ENCODE peak calls at places on chromosomes 12 and 14, in seven cellular contexts. R is suprapubic skin, Y is PC-3, H is heart left ventricle, V is AG09309, P is right lobe of liver, X is AG10803. U is an unnamed sample.
A peak's percentile ranks its signal among the peaks of the same experiment; 100 is the strongest.

GRCh38 chr12:18589316-18589715 is 148.5 kb downstream of the PLCZ1 start:
- DNase-seq in Y (no peak), X (peak; percentile 9), P (no peak), V (no peak), R (no peak), H (no peak), U (no peak)

GRCh38 chr14:20461230-20462141 is at the start of gene PIP4P1:
- DNase-seq in X (peak; percentile 100), H (peak; percentile 98), V (peak; percentile 100), P (peak; percentile 98), R (peak; percentile 99), Y (peak; percentile 99), U (peak; percentile 100)

GRCh38 chr12:63822352-63822751 is 22.1 kb upstream of the SRGAP1 start:
- DNase-seq in Y (no peak), P (no peak), X (peak; percentile 54), H (no peak), V (no peak), R (no peak), U (no peak)

GRCh38 chr14:103140316-103141109 is 17.3 kb downstream of the TNFAIP2 start:
- DNase-seq in H (no peak), Y (no peak), V (no peak), R (no peak), P (no peak), X (no peak), U (peak; percentile 92)

GRCh38 chr12:71810905-71811304 is 28.7 kb upstream of the TBC1D15 start:
- DNase-seq in H (no peak), V (no peak), X (no peak), Y (peak; percentile 56), P (no peak), R (no peak), U (no peak)

GRCh38 chr14:54610051-54610977 is 43.4 kb downstream of the SAMD4A start:
- DNase-seq in H (no peak), P (no peak), X (peak; percentile 78), R (no peak), V (no peak), Y (no peak), U (no peak)

GRCh38 chr14:21711360-21711961 is 37.8 kb upstream of the OR4E1 start:
- DNase-seq in H (no peak), X (peak; percentile 40), V (no peak), Y (peak; percentile 60), P (no peak), R (no peak), U (peak; percentile 16)

GRCh38 chr12:49225551-49226166 is 36.8 kb upstream of the TUBA1A start:
- DNase-seq in V (no peak), P (no peak), H (no peak), R (no peak), Y (peak; percentile 47), X (peak; percentile 20), U (no peak)

GRCh38 chr12:132445884-132446471 is 44.0 kb upstream of the FBRSL1 start:
- DNase-seq in H (no peak), V (peak; percentile 11), X (peak; percentile 58), R (no peak), Y (peak; percentile 80), P (peak; percentile 49), U (no peak)

GRCh38 chr12:76929499-76929898 is 50.7 kb upstream of the CSRP2 start:
- DNase-seq in V (no peak), R (no peak), Y (no peak), H (no peak), P (no peak), X (no peak), U (no peak)

GRCh38 chr14:77183896-77184295 is 2.3 kb downstream of the TMEM63C start:
- DNase-seq in P (no peak), H (no peak), Y (no peak), V (no peak), X (no peak), R (no peak), U (no peak)

GRCh38 chr12:234891-235415 is 21.0 kb upstream of the SLC6A12 start:
- DNase-seq in X (no peak), V (no peak), Y (no peak), H (peak; percentile 7), P (no peak), R (no peak), U (no peak)

GRCh38 chr14:41022932-41023331 is 583.7 kb upstream of the LRFN5 start:
- DNase-seq in Y (peak; percentile 31), V (no peak), R (no peak), H (no peak), P (no peak), X (no peak), U (no peak)

GRCh38 chr12:14716848-14717444 is 20.5 kb upstream of the GUCY2C start:
- DNase-seq in R (no peak), X (peak; percentile 45), Y (peak; percentile 56), V (peak; percentile 2), H (no peak), P (no peak), U (peak; percentile 9)

GRCh38 chr14:67837011-67837624 is 17.5 kb downstream of the RAD51B start:
- DNase-seq in Y (peak; percentile 86), R (no peak), H (peak; percentile 64), P (no peak), V (peak; percentile 61), X (peak; percentile 87), U (no peak)

DNA sequence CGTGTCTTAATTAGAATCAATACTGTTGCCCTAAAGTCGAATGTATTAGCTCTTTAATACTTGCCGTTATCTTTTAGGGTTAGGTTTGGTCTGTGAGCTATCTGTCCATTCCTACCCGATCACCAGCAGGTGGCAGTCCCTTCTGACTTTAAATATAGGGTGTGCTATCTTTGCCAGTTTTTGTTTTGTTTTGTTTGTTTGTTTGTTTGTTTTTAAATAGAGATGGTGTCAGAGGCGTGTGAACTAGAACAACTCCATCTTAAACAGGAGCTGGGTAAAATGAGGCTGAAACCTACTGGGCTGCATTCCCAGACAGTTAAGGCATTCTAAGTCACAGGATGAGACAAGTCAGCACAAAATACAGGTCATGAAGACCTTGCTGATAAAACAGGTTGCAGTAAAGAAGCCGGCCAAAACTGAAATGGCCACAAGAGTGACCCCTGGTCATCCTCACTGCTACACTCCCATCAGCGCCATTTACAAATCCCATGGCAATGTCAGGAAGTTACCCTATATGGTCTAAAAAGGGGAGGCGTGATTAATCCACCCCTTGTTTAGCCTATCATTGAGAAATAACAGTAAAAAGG is 1.5 kb downstream of the ATF1 start:
- DNase-seq in P (peak; percentile 22), R (no peak), X (peak; percentile 58), V (no peak), H (no peak), Y (peak; percentile 58), U (no peak)
- TF ChIP-seq CTCF in P (peak; percentile 65), R (peak; percentile 29), X (peak; percentile 79), V (peak; percentile 67), H (peak; percentile 55), Y (peak; percentile 83), U (peak; percentile 77)

GRCh38 chr12:44618960-44619359 is 257.2 kb downstream of the NELL2 start:
- DNase-seq in V (no peak), Y (no peak), R (no peak), P (no peak), H (no peak), X (no peak), U (no peak)
- H3K4me3 ChIP-seq in V (no peak overlapping the region), Y (no peak overlapping the region), R (no peak overlapping the region), P (no peak overlapping the region), H (no peak overlapping the region), X (no peak overlapping the region), U (no peak overlapping the region)

GRCh38 chr12:107406932-107407331 is 278.7 kb upstream of the PWP1 start:
- DNase-seq in P (no peak), X (no peak), V (no peak), R (no peak), Y (no peak), H (no peak), U (no peak)

GRCh38 chr12:107400686-107401447 is 284.7 kb upstream of the PWP1 start:
- DNase-seq in H (no peak), R (no peak), Y (no peak), P (no peak), X (peak; percentile 72), V (peak; percentile 47), U (no peak)

GRCh38 chr12:107402041-107403022 is 283.3 kb upstream of the PWP1 start:
- DNase-seq in H (peak; percentile 22), V (no peak), X (peak; percentile 53), Y (peak; percentile 89), R (no peak), P (peak; percentile 56), U (no peak)

GRCh38 chr12:107405436-107405835 is 280.2 kb upstream of the PWP1 start:
- DNase-seq in P (no peak), X (no peak), R (no peak), H (peak; percentile 18), V (no peak), Y (no peak), U (no peak)

GRCh38 chr12:107404981-107405380 is 280.6 kb upstream of the PWP1 start:
- DNase-seq in R (no peak), X (peak; percentile 21), V (no peak), H (no peak), P (peak; percentile 24), Y (peak; percentile 74), U (no peak)
- TF ChIP-seq CTCF in R (no peak), X (peak; percentile 51), V (peak; percentile 66), H (no peak), P (peak; percentile 63), Y (peak; percentile 98), U (peak; percentile 98)

DNA sequence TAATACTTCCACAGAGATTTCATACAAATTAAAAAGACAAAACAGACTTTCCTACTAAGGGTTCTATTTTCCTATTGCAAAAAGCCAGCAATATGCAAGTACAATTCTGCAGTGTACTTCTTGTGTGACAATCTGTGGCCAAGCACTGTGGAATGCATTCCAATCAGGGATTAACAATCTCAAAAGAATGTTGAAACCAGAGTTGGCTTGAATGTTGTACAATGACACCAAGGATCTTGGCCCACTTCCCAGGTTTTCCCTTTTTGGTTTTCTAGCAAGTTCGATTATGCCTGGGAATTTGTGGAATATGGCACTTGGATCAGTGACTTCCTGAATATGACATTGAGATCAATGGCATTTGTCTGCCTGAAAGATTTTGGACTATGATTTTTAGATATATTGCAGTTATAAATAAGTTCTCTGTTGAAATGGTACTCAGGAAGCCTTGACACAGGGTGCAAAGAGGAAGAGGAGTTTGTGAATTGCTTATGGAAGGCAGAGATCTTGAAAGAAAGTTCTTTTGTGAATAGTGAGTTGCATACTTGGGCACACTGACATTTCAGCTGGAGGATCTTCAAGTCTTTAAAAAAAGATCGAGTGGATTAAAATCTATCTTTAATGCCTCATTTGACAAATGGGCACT is 81.4 kb upstream of the FERMT2 start:
- DNase-seq in Y (peak; percentile 96), R (no peak), P (no peak), X (peak; percentile 94), V (no peak), H (peak; percentile 60), U (peak; percentile 58)
- H3K4me3 ChIP-seq in Y (peak overlapping the region; percentile 0), R (no peak overlapping the region), P (no peak overlapping the region), X (no peak overlapping the region), V (no peak overlapping the region), H (no peak overlapping the region), U (no peak overlapping the region)

DNA sequence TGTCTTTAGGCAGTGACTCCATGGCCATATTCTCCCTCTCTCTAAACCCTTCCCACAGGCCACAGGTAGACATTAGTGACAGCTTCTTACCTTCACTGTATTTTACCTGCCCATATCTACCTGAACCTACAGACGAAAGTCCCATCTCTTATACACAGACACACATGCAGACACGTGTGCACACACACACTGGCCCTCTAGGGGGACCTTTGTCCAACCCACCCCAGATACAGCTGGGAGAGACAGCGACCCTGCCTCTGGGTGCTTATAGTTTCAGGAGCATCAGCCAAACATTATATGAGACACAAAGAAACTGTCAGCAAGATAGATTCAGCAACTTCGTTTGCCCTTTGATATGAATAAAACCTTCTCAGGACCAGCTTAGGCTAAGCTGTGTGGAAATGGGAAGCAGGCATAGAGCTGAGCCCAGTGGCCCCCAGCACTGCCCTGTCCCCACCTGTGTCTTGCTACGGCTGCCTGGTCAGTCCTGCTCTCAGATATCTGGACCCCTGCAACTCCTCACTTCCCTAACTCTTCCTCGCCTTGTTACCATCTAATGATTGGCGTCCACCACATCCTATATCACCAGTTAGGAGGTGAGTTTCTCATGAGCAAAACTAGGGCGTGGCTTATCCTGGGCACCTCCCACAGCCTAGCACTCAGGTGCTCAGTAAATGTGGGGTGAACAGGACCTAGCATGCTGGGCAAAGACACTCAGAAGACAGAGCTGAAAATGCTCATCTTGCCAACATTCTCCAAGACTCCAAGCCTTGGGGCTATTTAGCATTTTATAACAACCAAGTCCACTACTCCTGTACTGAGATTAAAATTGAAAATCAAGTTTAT is 12.0 kb upstream of the CD9 start:
- DNase-seq in X (no peak), Y (no peak), R (no peak), H (no peak), P (no peak), V (no peak), U (no peak)
- TF ChIP-seq CTCF in X (no peak), Y (no peak), R (no peak), H (no peak), P (no peak), V (no peak), U (no peak)